ENCODE peak calls at places on chromosome 20, in seven cellular contexts. K is fibroblast of the aortic adventitia, W is SHP77 treated with DMSO at 0.1 percent for 48 hours, Q is aorta, B is RPMI7951, S is ELF-1, U is AML-193. X is an unnamed sample.
A peak's percentile ranks its signal among the peaks of the same experiment; 100 is the strongest.

GRCh38 chr20:38304845-38305447 is 990 bp downstream of the BPI start:
- DNase-seq in K (peak; percentile 45), W (no peak), Q (no peak), B (peak; percentile 46), S (peak; percentile 52), U (peak; percentile 52), X (no peak)

GRCh38 chr20:4016349-4017050 is 1.1 kb upstream of the RNF24 start:
- DNase-seq in K (no peak), W (no peak), Q (no peak), B (no peak), S (no peak), U (no peak), X (no peak)

GRCh38 chr20:21571841-21572690 is 58.2 kb upstream of the NKX2-2 start:
- DNase-seq in K (peak; percentile 20), W (peak; percentile 31), Q (no peak), B (peak; percentile 13), S (no peak), U (peak; percentile 4), X (peak; percentile 31)

GRCh38 chr20:32460231-32460630 is 102.1 kb downstream of the ASXL1 start:
- DNase-seq in K (no peak), W (no peak), Q (no peak), B (no peak), S (no peak), U (no peak), X (no peak)

GRCh38 chr20:3782597-3782996 is 1.3 kb upstream of the SPEF1 start:
- DNase-seq in K (no peak), W (no peak), Q (no peak), B (no peak), S (no peak), U (no peak), X (no peak)

GRCh38 chr20:56630086-56630493 is 984 bp downstream of the TFAP2C start:
- DNase-seq in K (no peak), W (no peak), Q (no peak), B (peak; percentile 81), S (peak; percentile 92), U (no peak), X (peak; percentile 88)

GRCh38 chr20:57753332-57754164 is 43.7 kb upstream of the PMEPA1 start:
- DNase-seq in K (no peak), W (no peak), Q (peak; percentile 60), B (no peak), S (no peak), U (no peak), X (peak; percentile 34)

GRCh38 chr20:62875419-62876355 is 14.1 kb upstream of the TCFL5 start:
- DNase-seq in K (peak; percentile 87), W (peak; percentile 90), Q (peak; percentile 90), B (peak; percentile 94), S (peak; percentile 94), U (no peak), X (peak; percentile 72)

GRCh38 chr20:43942661-43943285 is 28.1 kb downstream of the TOX2 start:
- DNase-seq in K (peak; percentile 79), W (no peak), Q (peak; percentile 48), B (peak; percentile 85), S (no peak), U (peak; percentile 88), X (no peak)

GRCh38 chr20:20820104-20820503 is 107.7 kb upstream of the RALGAPA2 start:
- DNase-seq in K (no peak), W (no peak), Q (no peak), B (peak; percentile 53), S (peak; percentile 66), U (no peak), X (peak; percentile 49)

GRCh38 chr20:6769953-6770831 is 2.7 kb downstream of the BMP2 start:
- DNase-seq in K (peak; percentile 62), W (no peak), Q (peak; percentile 90), B (peak; percentile 32), S (peak; percentile 49), U (no peak), X (peak; percentile 62)